ENCODE peak calls at places on chromosomes 16 and 17, in eight cellular contexts. C, I, D, B, P, E, G and Z are unnamed samples.
A peak's percentile ranks its signal among the peaks of the same experiment; 100 is the strongest.

GRCh38 chr16:15616475-15616874 is 26.5 kb downstream of the MARF1 start:
- DNase-seq in C (no peak), I (no peak), D (no peak), B (no peak), P (no peak), E (no peak), G (no peak), Z (no peak)

GRCh38 chr16:83494459-83494858 is 313.3 kb upstream of the HSBP1 start:
- DNase-seq in C (no peak), I (no peak), D (no peak), B (no peak), P (no peak), E (no peak), G (no peak), Z (no peak)

GRCh38 chr17:79528592-79529125 is 82.2 kb downstream of the RBFOX3 start:
- DNase-seq in C (no peak), I (no peak), D (no peak), B (no peak), P (no peak), E (no peak), G (no peak), Z (no peak)

GRCh38 chr17:45775576-45776011 is 8.5 kb upstream of the CRHR1 start:
- DNase-seq in C (no peak), I (peak; percentile 9), D (no peak), B (no peak), P (no peak), E (no peak), G (no peak), Z (no peak)

GRCh38 chr16:10876799-10877341 is at the start of gene CIITA:
- DNase-seq in C (no peak), I (peak; percentile 97), D (peak; percentile 83), B (no peak), P (peak; percentile 81), E (peak; percentile 48), G (peak; percentile 91), Z (peak; percentile 88)

GRCh38 chr16:53446090-53446489 is 11.8 kb downstream of the RBL2 start:
- DNase-seq in C (no peak), I (no peak), D (no peak), B (no peak), P (no peak), E (no peak), G (no peak), Z (no peak)

GRCh38 chr17:77126519-77126918 is 14.2 kb upstream of the SEC14L1 start:
- DNase-seq in C (no peak), I (peak; percentile 91), D (no peak), B (no peak), P (no peak), E (no peak), G (no peak), Z (no peak)

GRCh38 chr16:12362482-12363458 is 386.2 kb downstream of the SNX29 start:
- DNase-seq in C (no peak), I (no peak), D (no peak), B (no peak), P (no peak), E (no peak), G (no peak), Z (no peak)

GRCh38 chr17:47830991-47831933 is at the start of the genes LRRC46 and MRPL10:
- DNase-seq in C (peak; percentile 87), I (peak; percentile 86), D (peak; percentile 94), B (peak; percentile 93), P (peak; percentile 86), E (peak; percentile 92), G (peak; percentile 94), Z (peak; percentile 95)

GRCh38 chr16:75379911-75380847 is 53.1 kb downstream of the CFDP1 start:
- DNase-seq in C (no peak), I (no peak), D (peak; percentile 59), B (no peak), P (no peak), E (peak; percentile 39), G (peak; percentile 53), Z (peak; percentile 54)

GRCh38 chr17:18261146-18261515 is 669 bp downstream of the MIEF2 start:
- DNase-seq in C (no peak), I (peak; percentile 73), D (peak; percentile 61), B (peak; percentile 29), P (no peak), E (peak; percentile 40), G (peak; percentile 88), Z (peak; percentile 88)

GRCh38 chr17:50955667-50956120 is 89.5 kb upstream of the TOB1 start:
- DNase-seq in C (no peak), I (no peak), D (no peak), B (no peak), P (no peak), E (no peak), G (no peak), Z (no peak)

GRCh38 chr17:30095507-30096244 is 20.9 kb upstream of the NSRP1 start:
- DNase-seq in C (peak; percentile 44), I (peak; percentile 64), D (no peak), B (peak; percentile 64), P (peak; percentile 69), E (no peak), G (no peak), Z (no peak)

GRCh38 chr16:2486645-2487516 is 12.0 kb downstream of the TBC1D24 start:
- DNase-seq in C (no peak), I (no peak), D (peak; percentile 87), B (no peak), P (no peak), E (peak; percentile 78), G (peak; percentile 80), Z (peak; percentile 85)

GRCh38 chr17:19381741-19382444 is 3.6 kb downstream of the MAPK7 start:
- DNase-seq in C (no peak), I (no peak), D (peak; percentile 46), B (no peak), P (no peak), E (no peak), G (peak; percentile 31), Z (no peak)
- H3K27ac ChIP-seq in C (no peak overlapping the region), I (no peak overlapping the region), D (no peak overlapping the region), B (no peak overlapping the region), P (no peak overlapping the region), E (no peak overlapping the region), G (no peak overlapping the region), Z (no peak overlapping the region)

GRCh38 chr17:57448288-57449283 is 192.3 kb downstream of the MSI2 start:
- DNase-seq in C (no peak), I (no peak), D (no peak), B (no peak), P (no peak), E (no peak), G (no peak), Z (no peak)
- H3K27ac ChIP-seq in C (no peak overlapping the region), I (no peak overlapping the region), D (no peak overlapping the region), B (no peak overlapping the region), P (no peak overlapping the region), E (no peak overlapping the region), G (no peak overlapping the region), Z (no peak overlapping the region)

GRCh38 chr17:78391051-78391431 is 12.6 kb downstream of the PGS1 start:
- DNase-seq in C (no peak), I (no peak), D (no peak), B (no peak), P (no peak), E (no peak), G (no peak), Z (no peak)

GRCh38 chr17:78390241-78391050 is 12.0 kb downstream of the PGS1 start:
- DNase-seq in C (no peak), I (no peak), D (no peak), B (peak; percentile 98), P (no peak), E (no peak), G (no peak), Z (no peak)

GRCh38 chr17:78394209-78394608 is 15.8 kb downstream of the PGS1 start:
- DNase-seq in C (no peak), I (no peak), D (no peak), B (no peak), P (no peak), E (no peak), G (no peak), Z (no peak)

GRCh38 chr17:78392295-78392694 is 13.8 kb downstream of the PGS1 start:
- DNase-seq in C (no peak), I (no peak), D (no peak), B (no peak), P (no peak), E (no peak), G (no peak), Z (no peak)

DNA sequence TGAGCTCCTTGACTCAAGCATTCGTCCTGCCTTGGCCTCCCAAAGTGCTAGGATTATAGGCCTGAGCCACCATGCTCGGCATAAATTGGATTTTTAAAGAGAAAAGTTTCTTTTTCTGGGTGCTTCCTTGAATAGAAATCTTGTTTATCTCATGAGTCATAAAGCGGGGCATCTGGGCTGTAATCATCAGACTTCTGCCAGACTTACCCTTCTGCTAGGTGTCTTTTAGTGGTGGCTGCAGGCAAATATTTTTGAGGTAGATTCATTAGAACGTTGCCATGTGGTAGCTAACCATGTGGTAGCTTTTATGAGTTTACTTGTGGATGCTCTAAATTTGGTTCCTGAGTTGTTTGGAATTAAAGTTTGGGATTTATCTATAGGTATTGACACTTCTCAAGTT is 13.4 kb downstream of the PGS1 start:
- DNase-seq in C (no peak), I (peak; percentile 82), D (no peak), B (peak; percentile 90), P (peak; percentile 13), E (no peak), G (no peak), Z (no peak)
- H3K27ac ChIP-seq in C (no peak overlapping the region), I (peak overlapping the region; percentile 32), D (no peak overlapping the region), B (peak overlapping the region; percentile 66), P (peak overlapping the region; percentile 60), E (no peak overlapping the region), G (peak overlapping the region; percentile 99), Z (peak overlapping the region; percentile 47)

DNA sequence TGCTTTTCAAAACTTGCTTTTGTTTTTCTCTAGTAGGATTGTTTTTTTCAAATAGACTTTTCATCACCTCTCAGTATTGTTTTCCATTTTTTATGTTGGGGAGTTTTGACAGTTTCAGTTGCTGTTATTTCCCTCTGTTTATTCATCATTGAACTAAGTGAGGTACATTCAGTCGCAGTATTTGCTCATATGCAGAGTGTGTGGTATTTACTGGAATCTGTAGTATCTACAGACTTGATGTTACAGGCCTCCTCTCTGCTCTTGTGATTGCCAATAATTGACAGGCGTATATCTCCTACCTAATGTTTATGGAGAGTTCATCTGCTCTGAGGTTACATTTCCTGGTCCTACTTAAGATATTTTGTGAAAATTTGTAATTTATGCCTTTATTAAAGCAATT is 49.6 kb downstream of the COX10 start:
- DNase-seq in C (no peak), I (no peak), D (no peak), B (no peak), P (no peak), E (no peak), G (no peak), Z (no peak)
- H3K27ac ChIP-seq in C (no peak overlapping the region), I (no peak overlapping the region), D (no peak overlapping the region), B (no peak overlapping the region), P (no peak overlapping the region), E (no peak overlapping the region), G (no peak overlapping the region), Z (no peak overlapping the region)

GRCh38 chr16:1351215-1351581 is 480 bp downstream of the TSR3 start:
- DNase-seq in C (no peak), I (no peak), D (no peak), B (no peak), P (no peak), E (no peak), G (no peak), Z (no peak)
- H3K27ac ChIP-seq in C (no peak overlapping the region), I (peak overlapping the region; percentile 26), D (peak overlapping the region; percentile 75), B (peak overlapping the region; percentile 16), P (peak overlapping the region; percentile 81), E (peak overlapping the region; percentile 44), G (peak overlapping the region; percentile 74), Z (peak overlapping the region; percentile 83)